ENCODE peak calls at places on chromosomes 13 and 19, in five cellular contexts. I is breast epithelium, E is Peyer's patch, N is A549, K is gastrocnemius medialis. A is an unnamed sample.

GRCh38 chr13:50453238-50453637 is 390.3 kb downstream of the DLEU7 start:
- DNase-seq in I (no peak), K (no peak), N (no peak), E (no peak), A (no peak)

GRCh38 chr13:51420681-51421476 is 32.0 kb downstream of the INTS6 start:
- DNase-seq in K (no peak), I (no peak), E (no peak), N (no peak), A (no peak)

GRCh38 chr19:50416815-50417137 is 2.0 kb upstream of the SPIB start:
- DNase-seq in I (no peak), K (no peak), N (no peak), E (no peak), A (no peak)

GRCh38 chr19:31402529-31402928 is 53.3 kb upstream of the TSHZ3 start:
- DNase-seq in E (no peak), N (no peak), I (no peak), K (no peak), A (no peak)

GRCh38 chr13:84118845-84119409 is 236.7 kb upstream of the SLITRK1 start:
- DNase-seq in I (no peak), E (no peak), N (no peak), K (no peak), A (no peak)

GRCh38 chr19:37920591-37921450 is 13.8 kb downstream of the SIPA1L3 start:
- DNase-seq in N (no peak), K (no peak), I (no peak), E (no peak), A (no peak)

GRCh38 chr13:75798353-75799245 is 162.5 kb downstream of the LMO7 start:
- DNase-seq in K (no peak), I (no peak), E (peak; percentile 66), N (no peak), A (no peak)

GRCh38 chr19:1473056-1473400 is 6.0 kb downstream of the C19orf25 start:
- DNase-seq in K (no peak), N (no peak), E (no peak), I (no peak), A (no peak)

GRCh38 chr19:10927691-10928562 is 512 bp downstream of the YIPF2 start:
- DNase-seq in N (no peak), E (no peak), K (peak; percentile 28), I (no peak), A (no peak)

GRCh38 chr19:35144600-35145436 is 1.8 kb downstream of the FXYD7 start:
- DNase-seq in I (no peak), K (no peak), N (peak; percentile 92), E (peak; percentile 83), A (no peak)

GRCh38 chr13:104006625-104007061 is 940.4 kb upstream of the SLC10A2 start:
- DNase-seq in E (no peak), N (no peak), I (no peak), K (no peak), A (no peak)

GRCh38 chr19:38303517-38304351 is at the start of gene C19orf33:
- DNase-seq in E (peak; percentile 92), N (peak; percentile 100), I (peak; percentile 56), K (no peak), A (no peak)

GRCh38 chr19:2479556-2480194 is 3.7 kb downstream of the GADD45B start:
- DNase-seq in K (no peak), I (no peak), E (no peak), N (no peak), A (no peak)

GRCh38 chr19:58476498-58477015 is 405 bp downstream of the ZNF446 start:
- DNase-seq in N (no peak), I (no peak), K (no peak), E (no peak), A (no peak)

GRCh38 chr13:21075303-21076264 is 14.2 kb upstream of the LATS2 start:
- DNase-seq in E (peak; percentile 58), N (no peak), K (no peak), I (no peak), A (no peak)
- TF ChIP-seq POLR2A in E (no peak), N (no peak), K (no peak), I (no peak), A (no peak)

GRCh38 chr13:95317037-95317989 is 16.1 kb upstream of the ABCC4 start:
- DNase-seq in N (no peak), K (peak; percentile 30), E (no peak), I (no peak), A (no peak)
- H3K4me1 ChIP-seq in N (peaks cover 12% of the 10 kb centered on the region), K (peaks cover 15% of the 10 kb centered on the region), E (no peaks in the 10 kb centered on the region), I (no peaks in the 10 kb centered on the region), A (no peaks in the 10 kb centered on the region)

GRCh38 chr19:17735410-17735809 is 15.9 kb upstream of the FCHO1 start:
- DNase-seq in K (no peak), N (no peak), I (no peak), E (no peak), A (no peak)
- TF ChIP-seq POLR2A in K (no peak), N (no peak), I (no peak), E (no peak), A (no peak)

GRCh38 chr13:98519976-98520375 is 56.9 kb downstream of the STK24 start:
- DNase-seq in N (no peak), I (no peak), E (no peak), K (no peak), A (no peak)

GRCh38 chr13:98521876-98522275 is 55.0 kb downstream of the STK24 start:
- DNase-seq in I (no peak), E (no peak), K (no peak), N (no peak), A (no peak)

GRCh38 chr13:98523455-98524102 is 53.3 kb downstream of the STK24 start:
- DNase-seq in K (no peak), N (no peak), I (no peak), E (no peak), A (no peak)

GRCh38 chr13:98520674-98521449 is 56.0 kb downstream of the STK24 start:
- DNase-seq in N (no peak), K (no peak), I (no peak), E (no peak), A (no peak)

DNA sequence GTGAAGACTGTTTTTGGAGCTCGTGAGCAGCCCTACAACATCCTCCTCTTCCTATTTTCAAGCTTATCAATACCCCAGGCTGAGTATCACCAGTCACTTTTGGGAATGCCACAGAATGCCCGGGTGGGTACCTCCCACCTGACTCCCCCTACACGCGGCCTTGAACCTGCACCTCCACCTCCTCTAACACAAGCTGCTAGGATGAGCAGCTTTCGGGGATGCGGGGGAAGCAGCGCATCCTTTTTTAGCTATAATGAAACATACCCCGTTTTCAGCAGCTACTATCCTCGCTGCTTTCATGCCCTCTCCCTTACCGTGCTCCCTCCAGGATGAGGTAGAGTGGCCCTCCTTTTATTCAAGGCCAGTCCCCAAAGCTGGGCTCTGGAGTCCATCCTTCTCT is 55.4 kb downstream of the STK24 start:
- DNase-seq in E (no peak), I (no peak), N (no peak), K (no peak), A (no peak)
- H3K4me1 ChIP-seq in E (peaks cover 44% of the 10 kb centered on the region), I (peaks cover 4% of the 10 kb centered on the region), N (peaks cover 9% of the 10 kb centered on the region), K (peaks cover 60% of the 10 kb centered on the region), A (peaks cover 86% of the 10 kb centered on the region)

A was measured in esophagus squamous epithelium.